ENCODE peak calls at places on chromosomes 3 and 15, in four cellular contexts. One of them, this sample, is unnamed.

GRCh38 chr3:138781012-138781470 is 53.7 kb downstream of the PIK3CB start:
- DNase-seq in WTC11: no peak
- DNase-seq in HepG2: no peak
- DNase-seq in K562: no peak
- DNase-seq in this sample: no peak

GRCh38 chr3:134030801-134031619 is 1.3 kb upstream of the SLCO2A1 start:
- DNase-seq in WTC11: no peak
- DNase-seq in HepG2: no peak
- DNase-seq in K562: no peak
- DNase-seq in this sample: no peak

GRCh38 chr3:71299160-71299559 is 284.4 kb downstream of the FOXP1 start:
- DNase-seq in WTC11: no peak
- DNase-seq in K562: no peak
- DNase-seq in HepG2: no peak
- DNase-seq in this sample: no peak

GRCh38 chr3:32283304-32283703 is 44.8 kb downstream of the CMTM8 start:
- DNase-seq in WTC11: no peak
- DNase-seq in K562: no peak
- DNase-seq in HepG2: no peak
- DNase-seq in this sample: no peak

GRCh38 chr3:20225769-20226168 is 39.8 kb upstream of the SGO1 start:
- DNase-seq in WTC11: no peak
- DNase-seq in HepG2: peak; percentile 56
- DNase-seq in K562: peak; percentile 17
- DNase-seq in this sample: peak; percentile 28

GRCh38 chr3:157119369-157119951 is 40.5 kb downstream of the CCNL1 start:
- DNase-seq in HepG2: peak; percentile 35
- DNase-seq in K562: peak; percentile 56
- DNase-seq in WTC11: no peak
- DNase-seq in this sample: no peak

GRCh38 chr3:73353661-73354217 is 271.0 kb downstream of the PDZRN3 start:
- DNase-seq in WTC11: peak; percentile 12
- DNase-seq in HepG2: no peak
- DNase-seq in K562: no peak
- DNase-seq in this sample: no peak

GRCh38 chr15:83850846-83851245 is 196.9 kb downstream of the ADAMTSL3 start:
- DNase-seq in K562: no peak
- DNase-seq in WTC11: no peak
- DNase-seq in HepG2: no peak
- DNase-seq in this sample: no peak

GRCh38 chr3:119639494-119640350 is 20.7 kb downstream of the POPDC2 start:
- DNase-seq in K562: no peak
- DNase-seq in HepG2: no peak
- DNase-seq in WTC11: no peak
- DNase-seq in this sample: peak; percentile 62

GRCh38 chr3:63719796-63720445 is 67.4 kb downstream of the SNTN start:
- DNase-seq in K562: no peak
- DNase-seq in WTC11: no peak
- DNase-seq in HepG2: no peak
- DNase-seq in this sample: no peak

GRCh38 chr3:53134631-53135232 is 4.5 kb upstream of the RFT1 start:
- DNase-seq in WTC11: peak; percentile 79
- DNase-seq in K562: peak; percentile 42
- DNase-seq in HepG2: peak; percentile 61
- DNase-seq in this sample: peak; percentile 84

GRCh38 chr3:134464693-134465385 is 20.9 kb downstream of the ANAPC13 start:
- DNase-seq in K562: no peak
- DNase-seq in HepG2: no peak
- DNase-seq in WTC11: no peak
- DNase-seq in this sample: no peak

GRCh38 chr3:34073141-34073540 is 274.7 kb downstream of the PDCD6IP start:
- DNase-seq in HepG2: no peak
- DNase-seq in WTC11: no peak
- DNase-seq in K562: no peak
- DNase-seq in this sample: no peak

GRCh38 chr15:29934251-29934650 is 112.0 kb upstream of the TJP1 start:
- DNase-seq in K562: no peak
- DNase-seq in WTC11: no peak
- DNase-seq in HepG2: no peak
- DNase-seq in this sample: no peak

GRCh38 chr3:195241592-195242355 is 29.2 kb downstream of the XXYLT1 start:
- DNase-seq in HepG2: no peak
- DNase-seq in K562: no peak
- DNase-seq in WTC11: no peak
- DNase-seq in this sample: no peak

GRCh38 chr15:74461847-74462511 is 1.0 kb upstream of the UBL7 start:
- DNase-seq in WTC11: no peak
- DNase-seq in HepG2: no peak
- DNase-seq in K562: no peak
- DNase-seq in this sample: no peak

GRCh38 chr3:10783360-10784346 is 32.4 kb upstream of the SLC6A11 start:
- DNase-seq in K562: peak; percentile 69
- DNase-seq in WTC11: peak; percentile 38
- DNase-seq in HepG2: peak; percentile 36
- DNase-seq in this sample: peak; percentile 42

GRCh38 chr15:89129123-89129815 is 41.0 kb downstream of the ABHD2 start:
- DNase-seq in WTC11: peak; percentile 81
- DNase-seq in HepG2: no peak
- DNase-seq in K562: peak; percentile 55
- DNase-seq in this sample: peak; percentile 59

GRCh38 chr15:65096481-65097385 is 18.3 kb downstream of the UBAP1L start:
- DNase-seq in WTC11: no peak
- DNase-seq in K562: no peak
- DNase-seq in HepG2: no peak
- DNase-seq in this sample: no peak

GRCh38 chr3:166510382-166510781 is 673.2 kb upstream of the BCHE start:
- DNase-seq in K562: no peak
- DNase-seq in WTC11: peak; percentile 58
- DNase-seq in HepG2: no peak
- DNase-seq in this sample: no peak

GRCh38 chr15:64006642-64007041 is 39.6 kb downstream of the DAPK2 start:
- DNase-seq in HepG2: no peak
- DNase-seq in WTC11: no peak
- DNase-seq in K562: no peak
- DNase-seq in this sample: no peak

GRCh38 chr3:39150803-39151631 is 2.4 kb downstream of the CSRNP1 start:
- DNase-seq in WTC11: peak; percentile 71
- DNase-seq in HepG2: peak; percentile 33
- DNase-seq in K562: peak; percentile 62
- DNase-seq in this sample: peak; percentile 49

GRCh38 chr3:95459706-95460105 is 1354.7 kb upstream of the EPHA6 start:
- DNase-seq in WTC11: no peak
- DNase-seq in K562: no peak
- DNase-seq in HepG2: no peak
- DNase-seq in this sample: no peak

GRCh38 chr15:63476229-63476632 is 28.2 kb upstream of the USP3 start:
- DNase-seq in HepG2: peak; percentile 85
- DNase-seq in WTC11: no peak
- DNase-seq in K562: no peak
- DNase-seq in this sample: no peak

GRCh38 chr15:83695246-83695645 is 41.3 kb downstream of the ADAMTSL3 start:
- DNase-seq in HepG2: no peak
- DNase-seq in K562: no peak
- DNase-seq in WTC11: no peak
- DNase-seq in this sample: no peak

GRCh38 chr3:62197613-62198012 is 175.7 kb downstream of the FEZF2 start:
- DNase-seq in WTC11: no peak
- DNase-seq in K562: no peak
- DNase-seq in HepG2: no peak
- DNase-seq in this sample: no peak

GRCh38 chr3:50563867-50564266 is 3.7 kb downstream of the C3orf18 start:
- DNase-seq in WTC11: no peak
- DNase-seq in K562: no peak
- DNase-seq in HepG2: no peak
- DNase-seq in this sample: no peak

GRCh38 chr3:127288921-127289645 is 1.2 kb upstream of the PRR20G start:
- DNase-seq in HepG2: peak; percentile 22
- DNase-seq in K562: no peak
- DNase-seq in WTC11: peak; percentile 39
- DNase-seq in this sample: no peak

GRCh38 chr3:126811530-126811929 is 107.5 kb downstream of the CHCHD6 start:
- DNase-seq in K562: no peak
- DNase-seq in WTC11: no peak
- DNase-seq in HepG2: no peak
- DNase-seq in this sample: no peak

DNA sequence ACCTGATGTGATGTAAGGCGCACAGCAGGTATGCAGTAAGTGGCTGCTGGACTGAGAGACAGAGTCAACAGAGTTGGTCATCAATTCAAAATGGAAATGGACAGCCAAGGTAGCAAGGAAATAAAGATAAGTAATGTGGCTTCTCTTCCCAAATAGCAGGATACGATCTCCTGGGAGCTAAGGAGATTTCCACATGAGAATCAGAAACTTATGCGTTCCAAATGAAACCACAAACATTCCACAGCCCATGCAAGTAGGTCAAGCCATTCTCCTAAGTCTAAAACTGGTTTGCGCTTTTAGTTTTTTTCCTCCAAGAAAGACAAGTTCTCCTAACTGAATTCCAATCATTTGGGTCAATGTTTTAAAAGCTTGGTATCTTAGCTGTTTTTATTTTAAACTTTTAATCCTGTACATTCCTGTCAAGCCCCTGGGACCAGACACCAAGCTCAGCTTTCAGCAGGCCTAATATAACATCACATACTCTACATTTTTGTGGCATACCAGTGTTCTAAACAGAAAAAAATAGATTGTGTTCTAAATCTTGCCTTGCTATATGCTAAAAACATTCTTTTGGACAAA is 73.7 kb upstream of the TSPAN3 start:
- DNase-seq in K562: no peak
- DNase-seq in HepG2: no peak
- DNase-seq in WTC11: no peak
- DNase-seq in this sample: no peak
- TF ChIP-seq FOXJ3 in K562: no peak
- TF ChIP-seq FOXJ3 in HepG2: no peak
- TF ChIP-seq FOXJ3 in WTC11: no peak
- TF ChIP-seq FOXJ3 in this sample: no peak

DNA sequence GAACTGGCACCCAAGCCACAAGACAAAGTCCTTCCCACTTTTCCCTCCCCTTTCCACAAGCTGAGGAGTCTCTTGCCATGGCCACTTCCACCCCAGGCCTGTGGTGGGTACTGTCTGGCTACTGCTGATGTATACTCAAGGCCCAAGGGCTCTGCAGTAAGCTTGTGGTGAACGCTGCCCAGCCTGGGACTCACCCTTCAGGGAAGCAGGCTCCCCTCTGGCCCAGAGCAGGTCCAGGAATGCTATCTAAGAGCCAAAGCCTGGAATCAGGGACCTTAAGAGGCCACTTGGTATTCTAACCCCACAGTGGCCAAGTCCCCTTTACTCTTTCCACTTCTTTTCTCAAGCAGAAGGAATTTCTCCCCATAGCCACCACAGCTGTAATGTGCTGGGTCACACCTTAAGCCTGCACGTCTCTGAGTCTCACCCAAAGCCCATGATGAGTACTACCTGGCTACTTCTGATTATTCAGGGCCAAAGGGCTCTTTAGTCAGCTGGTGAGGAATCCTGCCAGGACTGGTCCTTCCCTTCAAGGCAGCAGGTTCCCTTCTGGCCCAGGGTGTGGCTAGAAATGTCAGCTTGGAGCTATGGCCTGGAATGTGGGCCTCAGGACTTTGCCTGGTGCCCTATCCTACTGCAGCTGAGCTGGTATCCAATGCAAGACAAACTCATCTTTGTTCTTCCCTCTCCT is 4.0 kb downstream of the PATL2 start:
- DNase-seq in HepG2: no peak
- DNase-seq in K562: no peak
- DNase-seq in WTC11: no peak
- DNase-seq in this sample: no peak
- TF ChIP-seq FOXJ3 in HepG2: no peak
- TF ChIP-seq FOXJ3 in K562: no peak
- TF ChIP-seq FOXJ3 in WTC11: no peak
- TF ChIP-seq FOXJ3 in this sample: no peak

DNA sequence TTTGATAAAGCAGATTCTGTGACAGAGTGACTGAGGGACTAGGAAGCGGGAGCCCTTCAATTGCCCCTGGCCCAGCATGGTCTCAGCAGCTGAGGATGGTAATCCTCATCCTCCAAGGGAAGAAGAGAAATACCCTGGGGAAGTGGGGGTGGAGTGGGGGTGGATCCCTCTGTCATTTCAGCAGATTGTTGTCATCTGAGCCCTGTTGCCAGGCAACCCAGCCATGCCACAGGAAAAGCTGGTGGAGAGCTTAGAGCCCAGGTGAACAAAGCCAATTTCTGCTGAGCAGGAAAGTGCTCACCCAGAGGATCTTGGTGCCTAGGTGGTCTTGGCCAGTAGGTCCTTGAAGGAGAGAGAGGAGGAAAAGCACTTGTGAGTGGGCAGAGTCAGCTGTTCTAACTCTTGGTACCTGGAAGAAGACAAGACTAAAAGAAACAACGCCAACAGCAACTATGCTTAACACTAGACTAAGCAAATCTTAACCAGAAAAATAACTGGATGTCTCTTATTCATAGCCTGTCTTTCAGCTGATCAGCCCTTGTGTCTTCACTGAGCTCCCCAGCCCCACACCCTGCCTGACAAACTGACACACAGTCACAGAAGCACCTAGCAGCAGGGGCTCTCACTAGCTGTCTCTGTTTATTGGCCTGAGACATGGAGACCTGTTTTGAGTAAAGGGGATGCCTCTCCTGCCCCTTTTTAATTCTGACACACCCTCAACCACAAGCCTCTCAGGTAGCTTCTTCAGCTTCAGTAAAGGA is 40.1 kb upstream of the DCLK3 start:
- DNase-seq in WTC11: peak; percentile 34
- DNase-seq in HepG2: no peak
- DNase-seq in K562: no peak
- DNase-seq in this sample: no peak
- TF ChIP-seq FOXJ3 in WTC11: no peak
- TF ChIP-seq FOXJ3 in HepG2: no peak
- TF ChIP-seq FOXJ3 in K562: no peak
- TF ChIP-seq FOXJ3 in this sample: no peak

DNA sequence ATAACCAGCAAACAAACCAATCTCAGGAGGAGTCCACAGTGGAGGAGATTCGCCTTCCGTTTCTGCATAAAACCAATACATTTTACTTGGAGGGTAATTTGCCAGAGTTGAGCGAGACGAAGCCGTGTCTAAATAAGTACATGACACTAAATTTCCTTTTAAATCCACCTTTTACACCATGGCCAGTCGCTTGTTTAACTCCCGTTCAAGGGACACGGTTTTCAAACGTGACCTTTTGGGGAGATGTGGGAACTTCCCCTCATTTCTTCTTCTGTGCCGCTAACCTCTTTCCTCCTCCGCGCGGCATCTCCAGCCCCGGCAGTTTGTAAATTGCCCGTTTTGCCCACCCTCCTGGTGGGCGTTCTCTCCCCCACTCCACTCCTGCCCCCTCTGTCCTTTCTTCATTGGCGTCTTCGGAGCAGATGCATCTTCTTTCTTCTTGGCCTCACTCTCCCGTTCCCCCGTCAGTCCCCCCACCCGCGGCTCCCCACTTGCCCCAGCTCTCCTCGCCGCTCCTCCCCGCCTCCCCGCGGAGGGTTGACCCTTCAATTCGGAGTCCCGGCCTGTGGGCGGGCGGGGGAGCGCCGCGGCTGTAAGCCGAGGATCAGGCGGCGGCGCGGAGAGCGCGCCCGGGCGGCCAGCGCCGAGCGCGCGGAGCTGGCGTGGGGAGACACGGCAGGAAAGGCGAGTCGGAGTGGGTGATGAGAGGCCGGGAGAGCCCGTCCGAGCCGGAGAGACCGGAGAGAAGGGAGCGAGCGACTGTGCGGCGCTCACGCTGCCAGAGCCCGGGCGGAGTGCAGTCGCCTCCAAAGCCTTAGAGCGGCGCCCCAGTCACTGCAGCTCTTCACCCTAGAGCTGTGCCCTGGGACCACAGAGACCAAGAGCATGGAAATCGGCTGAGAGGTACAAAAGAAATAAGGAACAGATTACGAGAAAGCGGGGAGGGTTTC is at the start of gene NLGN1:
- DNase-seq in WTC11: peak; percentile 75
- DNase-seq in K562: no peak
- DNase-seq in HepG2: no peak
- DNase-seq in this sample: peak; percentile 78
- TF ChIP-seq FOXJ3 in WTC11: no peak
- TF ChIP-seq FOXJ3 in K562: no peak
- TF ChIP-seq FOXJ3 in HepG2: no peak
- TF ChIP-seq FOXJ3 in this sample: no peak

This sample was measured in SK-N-SH.